ENCODE peak calls at places on chromosomes 7 and 10, in seven cellular contexts. P is cardiac muscle cell, L is K562, B is AG04450, V is tibial nerve, M is brain microvascular endothelial cell, D is endodermal cell. H is an unnamed sample.

GRCh38 chr7:112502700-112503099 is 21.9 kb downstream of the LSMEM1 start:
- DNase-seq in D (peak; percentile 17), V (no peak), P (peak; percentile 20), M (no peak), B (no peak), L (no peak), H (no peak)

GRCh38 chr10:97546441-97547340 is 25.9 kb upstream of the ANKRD2 start:
- DNase-seq in P (no peak), B (no peak), V (no peak), L (no peak), D (no peak), M (no peak), H (no peak)

GRCh38 chr7:86664486-86664885 is 20.8 kb downstream of the GRM3 start:
- DNase-seq in D (no peak), B (no peak), P (no peak), V (no peak), L (no peak), M (no peak), H (no peak)

GRCh38 chr10:129285459-129285858 is 181.6 kb upstream of the MGMT start:
- DNase-seq in V (no peak), P (no peak), L (no peak), D (no peak), B (no peak), M (no peak), H (no peak)

GRCh38 chr10:114266521-114266920 is 27.5 kb downstream of the VWA2 start:
- DNase-seq in P (no peak), L (peak; percentile 17), B (no peak), M (peak; percentile 51), D (no peak), V (no peak), H (no peak)

GRCh38 chr10:109765838-109766237 is 157.5 kb downstream of the XPNPEP1 start:
- DNase-seq in L (no peak), B (no peak), V (no peak), P (no peak), M (no peak), D (no peak), H (no peak)

GRCh38 chr7:27192546-27193334 is 7.2 kb downstream of the HOXA13 start:
- DNase-seq in D (peak; percentile 61), B (no peak), M (no peak), L (no peak), V (peak; percentile 21), P (no peak), H (no peak)

GRCh38 chr7:118731854-118732253 is 507.4 kb downstream of the ANKRD7 start:
- DNase-seq in L (no peak), D (no peak), B (no peak), V (no peak), P (no peak), M (no peak), H (peak; percentile 5)

GRCh38 chr7:36128448-36129047 is 24.5 kb upstream of the EEPD1 start:
- DNase-seq in L (peak; percentile 17), P (no peak), M (peak; percentile 91), D (peak; percentile 78), B (peak; percentile 73), V (peak; percentile 52), H (no peak)

GRCh38 chr7:1137517-1138167 is 22.4 kb downstream of the ZFAND2A start:
- DNase-seq in B (no peak), P (no peak), V (no peak), L (no peak), M (no peak), D (no peak), H (peak; percentile 26)

GRCh38 chr7:1141651-1142050 is 18.3 kb downstream of the ZFAND2A start:
- DNase-seq in D (no peak), L (no peak), B (no peak), V (no peak), P (no peak), M (no peak), H (no peak)

GRCh38 chr7:1134951-1135350 is 25.0 kb downstream of the ZFAND2A start:
- DNase-seq in V (no peak), L (no peak), M (no peak), D (no peak), P (no peak), B (no peak), H (peak; percentile 15)

GRCh38 chr7:1140481-1141104 is 19.4 kb downstream of the ZFAND2A start:
- DNase-seq in V (no peak), L (no peak), P (no peak), M (no peak), D (no peak), B (no peak), H (peak; percentile 19)

GRCh38 chr7:1136841-1137516 is 23.0 kb downstream of the ZFAND2A start:
- DNase-seq in D (peak; percentile 66), L (peak; percentile 35), M (no peak), P (no peak), V (no peak), B (no peak), H (peak; percentile 37)
- H3K4me3 ChIP-seq in D (peak overlapping the region; percentile 94), L (peak overlapping the region; percentile 76), M (peak overlapping the region; percentile 83), P (peak overlapping the region; percentile 71), V (peak overlapping the region; percentile 55), B (peak overlapping the region; percentile 67), H (peak overlapping the region; percentile 98)

GRCh38 chr7:325811-326210 is 35.8 kb downstream of the FOXL3 start:
- DNase-seq in M (no peak), L (no peak), P (no peak), B (no peak), V (no peak), D (no peak), H (no peak)

GRCh38 chr7:326845-327304 is 36.9 kb downstream of the FOXL3 start:
- DNase-seq in M (peak; percentile 24), L (no peak), P (no peak), B (no peak), D (no peak), V (no peak), H (peak; percentile 80)

GRCh38 chr7:326273-326672 is 36.3 kb downstream of the FOXL3 start:
- DNase-seq in P (no peak), D (no peak), V (no peak), B (no peak), M (no peak), L (no peak), H (no peak)

GRCh38 chr7:327991-328702 is 38.2 kb downstream of the FOXL3 start:
- DNase-seq in B (no peak), P (no peak), D (no peak), L (no peak), V (no peak), M (no peak), H (no peak)

DNA sequence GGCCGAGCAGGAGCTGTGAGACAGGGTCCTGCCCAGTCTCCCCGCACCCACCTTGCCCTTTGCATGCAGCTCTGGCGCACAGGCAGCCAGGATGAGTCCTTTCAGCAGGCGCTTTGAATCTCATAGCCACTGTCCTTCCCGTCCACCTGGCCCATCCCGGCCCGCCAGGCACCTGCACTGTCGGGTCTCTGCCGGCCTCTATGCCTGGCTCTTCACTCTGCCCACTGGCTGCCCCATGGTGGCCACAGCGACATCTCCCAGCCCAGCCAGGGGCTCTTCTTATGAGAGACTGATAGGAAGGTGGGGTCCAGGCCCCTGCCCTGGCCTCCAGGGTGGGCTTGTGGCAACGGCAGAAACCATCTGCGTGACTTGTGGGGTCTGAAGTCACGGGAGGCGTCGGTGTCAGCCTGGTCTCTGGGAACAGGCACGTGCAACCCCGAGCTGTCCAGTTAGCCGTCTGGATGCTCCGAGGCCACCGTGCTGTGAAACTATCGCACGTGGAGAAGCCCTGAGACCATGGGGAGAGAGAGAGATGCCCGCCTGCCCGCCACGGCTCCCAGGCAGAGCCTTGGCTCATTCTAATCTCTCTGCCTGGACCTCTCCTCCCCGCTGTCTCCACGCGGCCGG is 37.4 kb downstream of the FOXL3 start:
- DNase-seq in L (no peak), D (no peak), M (no peak), B (no peak), P (no peak), V (no peak), H (no peak)
- H3K27me3 ChIP-seq in L (peaks cover 84% of the 10 kb centered on the region), D (no peaks in the 10 kb centered on the region), M (peaks cover 2% of the 10 kb centered on the region), B (peaks cover 31% of the 10 kb centered on the region), P (peaks cover 9% of the 10 kb centered on the region), V (no peaks in the 10 kb centered on the region), H (no peaks in the 10 kb centered on the region)

GRCh38 chr7:20216637-20217036 is 547 bp downstream of the MACC1 start:
- DNase-seq in V (no peak), P (no peak), B (no peak), L (no peak), D (no peak), M (no peak), H (no peak)
- TF ChIP-seq CTCF in V (no peak), P (no peak), B (no peak), L (no peak), D (no peak), M (no peak), H (no peak)

GRCh38 chr10:95792211-95792780 is 36.3 kb downstream of the ENTPD1 start:
- DNase-seq in B (no peak), M (no peak), L (no peak), D (no peak), V (no peak), P (no peak), H (no peak)

GRCh38 chr10:95791425-95791979 is 35.5 kb downstream of the ENTPD1 start:
- DNase-seq in B (no peak), V (no peak), P (no peak), L (no peak), M (no peak), D (no peak), H (no peak)

GRCh38 chr10:95794195-95794594 is 38.2 kb downstream of the ENTPD1 start:
- DNase-seq in M (no peak), V (no peak), P (no peak), D (no peak), B (no peak), L (no peak), H (no peak)

GRCh38 chr10:95793401-95794045 is 37.6 kb downstream of the ENTPD1 start:
- DNase-seq in L (no peak), M (no peak), D (no peak), B (no peak), V (no peak), P (no peak), H (no peak)

DNA sequence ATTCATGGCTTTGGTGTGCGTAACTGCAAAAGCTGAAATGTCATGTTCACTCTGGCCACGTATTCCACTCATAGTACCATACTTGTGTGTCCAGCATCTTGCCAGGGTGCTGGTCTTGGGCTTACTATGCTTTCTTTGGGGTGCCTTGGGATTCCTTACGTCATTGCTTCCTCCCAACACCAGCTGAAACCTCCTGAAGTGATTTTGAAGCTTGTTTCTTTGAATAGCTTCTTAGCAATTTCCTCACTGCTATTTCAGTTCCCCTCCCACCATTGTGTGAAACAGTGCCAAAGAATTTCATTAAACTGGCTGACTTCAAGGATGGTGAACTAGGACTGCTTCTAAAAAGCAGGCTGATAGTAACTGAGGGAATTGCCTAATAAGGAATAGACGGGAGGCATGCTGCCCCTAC is 36.9 kb downstream of the ENTPD1 start:
- DNase-seq in P (no peak), D (no peak), M (peak; percentile 67), L (no peak), V (no peak), B (peak; percentile 18), H (no peak)
- H3K4me3 ChIP-seq in P (no peak overlapping the region), D (no peak overlapping the region), M (no peak overlapping the region), L (no peak overlapping the region), V (no peak overlapping the region), B (no peak overlapping the region), H (no peak overlapping the region)

GRCh38 chr10:617471-617870 is 72.0 kb downstream of the DIP2C start:
- DNase-seq in V (no peak), L (no peak), D (no peak), P (no peak), B (no peak), M (no peak), H (no peak)
- H3K27me3 ChIP-seq in V (no peaks in the 10 kb centered on the region), L (peaks cover 79% of the 10 kb centered on the region), D (no peaks in the 10 kb centered on the region), P (no peaks in the 10 kb centered on the region), B (no peaks in the 10 kb centered on the region), M (no peaks in the 10 kb centered on the region), H (no peaks in the 10 kb centered on the region)